ENCODE peak calls at places on chromosomes 6 and 20, in four cellular contexts. V is GM23248, Q is PC-3, P is HCT116. I is an unnamed sample.

GRCh38 chr20:36097751-36098151 is 56.8 kb upstream of the EPB41L1 start:
- DNase-seq in V (no peak), Q (no peak), P (no peak), I (no peak)

GRCh38 chr6:167795874-167796667 is 30.6 kb upstream of the AFDN start:
- DNase-seq in V (peak; percentile 40), Q (no peak), P (no peak), I (no peak)

GRCh38 chr6:373773-374724 is 17.5 kb upstream of the IRF4 start:
- DNase-seq in V (peak; percentile 28), Q (no peak), P (no peak), I (peak; percentile 56)

GRCh38 chr6:129575378-129576118 is 134.4 kb downstream of the ARHGAP18 start:
- DNase-seq in V (peak; percentile 77), Q (peak; percentile 70), P (peak; percentile 27), I (peak; percentile 65)

GRCh38 chr6:155528982-155529453 is 73.4 kb upstream of the NOX3 start:
- DNase-seq in V (peak; percentile 93), Q (peak; percentile 67), P (no peak), I (peak; percentile 57)

GRCh38 chr20:57480444-57481152 is 44.3 kb downstream of the CTCFL start:
- DNase-seq in V (no peak), Q (no peak), P (no peak), I (no peak)

GRCh38 chr20:63700199-63701050 is 4.0 kb downstream of the TNFRSF6B start:
- DNase-seq in V (no peak), Q (no peak), P (no peak), I (no peak)

GRCh38 chr6:42694586-42694985 is 27.8 kb downstream of the PRPH2 start:
- DNase-seq in V (peak; percentile 84), Q (no peak), P (no peak), I (no peak)

GRCh38 chr6:112289039-112289566 is 34.7 kb upstream of the LAMA4 start:
- DNase-seq in V (peak; percentile 80), Q (no peak), P (no peak), I (peak; percentile 74)

GRCh38 chr6:55993418-55993817 is 118.0 kb upstream of the BMP5 start:
- DNase-seq in V (no peak), Q (no peak), P (no peak), I (no peak)

GRCh38 chr6:31940256-31940664 is 5.6 kb upstream of the CFB start:
- DNase-seq in V (peak; percentile 23), Q (peak; percentile 43), P (no peak), I (peak; percentile 57)

GRCh38 chr6:21578523-21578922 is 15.0 kb upstream of the SOX4 start:
- DNase-seq in V (no peak), Q (no peak), P (no peak), I (no peak)

GRCh38 chr6:129552413-129552812 is 157.6 kb downstream of the ARHGAP18 start:
- DNase-seq in V (no peak), Q (no peak), P (no peak), I (no peak)

GRCh38 chr6:35048631-35049083 is 92.5 kb downstream of the TCP11 start:
- DNase-seq in V (peak; percentile 79), Q (no peak), P (no peak), I (peak; percentile 50)

GRCh38 chr6:12555781-12556180 is 160.8 kb upstream of the PHACTR1 start:
- DNase-seq in V (no peak), Q (no peak), P (no peak), I (no peak)

GRCh38 chr6:170454512-170455285 is 98.4 kb downstream of the PSMB1 start:
- DNase-seq in V (no peak), Q (no peak), P (no peak), I (no peak)
- TF ChIP-seq EZH2phosphoT487 in V (no peak), Q (no peak), P (no peak), I (no peak)

DNA sequence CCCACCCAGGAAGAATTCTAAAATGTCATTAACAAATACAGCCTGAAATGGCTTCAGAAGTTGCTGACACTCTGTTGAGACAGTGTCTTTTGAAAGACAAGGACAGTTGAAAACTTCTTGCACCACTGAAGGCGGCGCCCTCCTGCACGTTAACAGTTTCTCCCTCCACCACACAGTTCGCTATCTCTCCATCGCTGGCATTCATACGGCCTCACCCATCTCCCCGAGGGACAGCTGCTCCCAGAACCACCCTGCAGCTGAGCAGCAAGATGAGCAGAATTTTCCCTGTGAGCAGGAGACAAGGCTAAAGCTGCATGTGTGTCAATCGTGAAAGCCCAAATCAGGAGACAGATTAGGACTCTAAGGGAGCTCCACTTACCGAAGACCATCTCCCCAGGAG is 113.3 kb downstream of the LY86 start:
- DNase-seq in V (peak; percentile 49), Q (no peak), P (no peak), I (no peak)
- H3K27ac ChIP-seq in V (no peak overlapping the region), Q (no peak overlapping the region), P (no peak overlapping the region), I (no peak overlapping the region)

GRCh38 chr6:49526598-49526997 is 23.9 kb upstream of the C6orf141 start:
- DNase-seq in V (no peak), Q (no peak), P (no peak), I (no peak)

GRCh38 chr6:49524541-49524940 is 24.8 kb downstream of the GLYATL3 start:
- DNase-seq in V (no peak), Q (no peak), P (no peak), I (no peak)

GRCh38 chr6:49519660-49520059 is 19.9 kb downstream of the GLYATL3 start:
- DNase-seq in V (no peak), Q (no peak), P (no peak), I (no peak)

GRCh38 chr6:49523901-49524300 is 24.2 kb downstream of the GLYATL3 start:
- DNase-seq in V (no peak), Q (no peak), P (no peak), I (no peak)

DNA sequence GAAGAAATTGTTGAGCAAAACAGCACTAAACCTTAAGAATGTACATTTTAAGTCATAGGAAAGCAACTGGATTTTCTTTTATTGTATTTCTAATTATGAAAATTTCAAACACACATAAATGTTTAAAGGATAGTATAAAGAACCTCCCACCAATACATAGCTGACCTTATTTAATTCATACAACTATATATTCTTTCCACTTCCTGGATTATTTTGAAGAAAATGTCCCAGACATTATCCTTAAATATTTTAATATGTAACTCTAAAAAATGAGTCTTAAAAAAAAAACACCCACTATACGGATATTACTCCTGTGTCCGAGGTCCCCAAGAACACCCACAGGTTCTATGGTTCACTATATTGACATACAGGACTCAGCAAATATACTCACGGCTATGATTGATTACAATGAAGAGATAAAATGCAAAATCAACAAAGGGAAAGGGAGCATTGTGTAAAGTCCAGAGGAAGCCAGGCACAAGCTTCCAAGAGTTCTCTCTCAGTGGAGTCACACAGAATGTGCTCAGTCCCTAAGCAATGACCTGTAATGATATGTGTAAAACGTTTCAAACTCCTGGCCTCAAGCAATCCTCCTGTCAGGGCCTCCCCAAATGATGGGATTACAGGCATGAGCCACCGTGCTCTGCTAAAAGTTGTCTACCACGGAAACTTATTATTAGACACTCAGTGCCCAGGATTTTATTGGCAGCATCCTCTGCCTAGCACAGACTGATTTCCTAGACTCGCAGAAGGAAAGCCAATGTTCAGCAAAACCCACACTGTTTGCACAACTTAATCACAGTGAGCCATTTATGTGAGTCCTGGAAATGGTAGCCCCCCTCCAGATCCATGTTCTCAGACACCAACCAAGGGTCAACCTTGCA is 23.2 kb downstream of the GLYATL3 start:
- DNase-seq in V (no peak), Q (no peak), P (no peak), I (peak; percentile 57)
- TF ChIP-seq EZH2phosphoT487 in V (no peak), Q (no peak), P (no peak), I (peak; percentile 93)

GRCh38 chr6:133701633-133702331 is 187.1 kb upstream of the TCF21 start:
- DNase-seq in V (no peak), Q (peak; percentile 38), P (no peak), I (peak; percentile 9)
- H3K27ac ChIP-seq in V (no peak overlapping the region), Q (no peak overlapping the region), P (no peak overlapping the region), I (no peak overlapping the region)

GRCh38 chr6:37638414-37639079 is 59.1 kb downstream of the MDGA1 start:
- DNase-seq in V (no peak), Q (no peak), P (no peak), I (no peak)
- TF ChIP-seq EZH2phosphoT487 in V (no peak), Q (no peak), P (no peak), I (no peak)

I was measured in hepatocyte.